ENCODE peak calls at places on chromosomes 16 and 17, in ten cellular contexts. Q, O, W, D, C, V, P, F, E and I are unnamed samples.
A peak's percentile ranks its signal among the peaks of the same experiment; 100 is the strongest.

GRCh38 chr17:41784207-41784744 is 2.2 kb downstream of the JUP start:
- DNase-seq in Q (peak; percentile 74), W (peak; percentile 43), C (peak; percentile 66), O (no peak), E (peak; percentile 60), D (peak; percentile 82), P (no peak), F (peak; percentile 72), V (no peak), I (peak; percentile 70)

GRCh38 chr17:61387511-61388305 is 11.9 kb upstream of the TBX2 start:
- DNase-seq in O (no peak), E (no peak), F (no peak), V (no peak), C (no peak), P (no peak), Q (no peak), W (no peak), D (no peak), I (no peak)

GRCh38 chr16:81335669-81336068 is 20.9 kb downstream of the GAN start:
- DNase-seq in E (no peak), F (no peak), V (no peak), O (no peak), D (no peak), C (no peak), Q (no peak), W (no peak), P (no peak), I (peak; percentile 23)

GRCh38 chr16:11401161-11402050 is 56.1 kb downstream of the RMI2 start:
- DNase-seq in V (no peak), E (no peak), P (no peak), D (no peak), W (peak; percentile 3), F (peak; percentile 73), O (no peak), C (peak; percentile 33), Q (no peak), I (no peak)

GRCh38 chr16:30112197-30113030 is 923 bp downstream of the GDPD3 start:
- DNase-seq in D (no peak), W (peak; percentile 78), E (peak; percentile 83), O (peak; percentile 57), P (no peak), V (no peak), F (peak; percentile 62), C (no peak), Q (peak; percentile 74), I (peak; percentile 76)

GRCh38 chr17:59565959-59566324 is 532 bp downstream of the DHX40 start:
- DNase-seq in P (no peak), O (peak; percentile 63), W (peak; percentile 74), Q (peak; percentile 80), V (peak; percentile 49), C (peak; percentile 41), D (peak; percentile 77), E (peak; percentile 75), F (peak; percentile 36), I (peak; percentile 73)

GRCh38 chr16:20726661-20727060 is 15.0 kb downstream of the THUMPD1 start:
- DNase-seq in W (no peak), D (no peak), O (no peak), C (no peak), Q (no peak), E (no peak), V (no peak), P (no peak), F (no peak), I (no peak)

GRCh38 chr16:9136596-9136995 is 45.2 kb downstream of the HAPSTR1 start:
- DNase-seq in Q (no peak), W (no peak), O (no peak), P (no peak), V (no peak), C (no peak), D (no peak), F (no peak), E (no peak), I (no peak)

GRCh38 chr16:23216658-23217246 is 34.2 kb downstream of the SCNN1G start:
- DNase-seq in P (no peak), W (no peak), C (no peak), O (no peak), D (no peak), V (no peak), F (no peak), E (no peak), Q (no peak), I (no peak)

GRCh38 chr17:27354491-27355081 is 60.7 kb downstream of the WSB1 start:
- DNase-seq in C (no peak), W (no peak), P (no peak), V (no peak), D (no peak), Q (peak; percentile 22), E (no peak), O (no peak), F (no peak), I (no peak)

DNA sequence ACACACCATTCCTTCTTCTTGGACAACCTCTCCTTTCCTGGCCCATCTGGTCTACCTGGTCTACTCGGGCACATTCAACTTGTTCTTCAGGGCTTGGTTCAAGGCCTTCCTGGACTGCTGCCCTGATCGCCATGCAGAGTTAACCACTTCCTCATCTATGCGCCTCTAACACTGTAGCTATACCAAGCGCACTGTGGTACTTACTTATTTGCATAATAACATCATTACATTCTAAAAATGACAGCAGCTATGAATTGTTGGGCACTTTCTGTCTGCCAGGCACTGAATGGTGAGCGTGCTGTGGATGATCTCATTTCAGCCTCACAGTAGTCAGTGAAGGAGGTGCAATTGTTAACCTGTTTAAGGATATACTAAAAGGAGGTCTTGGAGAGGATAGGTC is 66.9 kb upstream of the SDK2 start:
- DNase-seq in C (no peak), P (no peak), V (no peak), W (no peak), E (no peak), O (no peak), Q (no peak), D (no peak), F (no peak), I (peak; percentile 24)
- TF ChIP-seq CTCF in C (no peak), P (no peak), V (no peak), W (no peak), E (no peak), O (no peak), Q (no peak), D (no peak), F (no peak), I (no peak)

GRCh38 chr17:39737761-39738567 is at the start of gene GRB7:
- DNase-seq in W (no peak), D (no peak), F (no peak), O (no peak), Q (no peak), V (no peak), P (no peak), C (no peak), E (peak; percentile 93), I (no peak)
- TF ChIP-seq CTCF in W (no peak), D (no peak), F (no peak), O (no peak), Q (no peak), V (no peak), P (no peak), C (no peak), E (no peak), I (no peak)

GRCh38 chr17:44005865-44006580 is 1.6 kb downstream of the NAGS start:
- DNase-seq in E (peak; percentile 75), Q (peak; percentile 38), C (no peak), D (no peak), F (no peak), P (no peak), O (no peak), W (peak; percentile 68), V (no peak), I (peak; percentile 60)
- TF ChIP-seq CTCF in E (no peak), Q (peak; percentile 35), C (no peak), D (peak; percentile 38), F (peak; percentile 13), P (no peak), O (no peak), W (peak; percentile 23), V (peak; percentile 7), I (peak; percentile 33)

DNA sequence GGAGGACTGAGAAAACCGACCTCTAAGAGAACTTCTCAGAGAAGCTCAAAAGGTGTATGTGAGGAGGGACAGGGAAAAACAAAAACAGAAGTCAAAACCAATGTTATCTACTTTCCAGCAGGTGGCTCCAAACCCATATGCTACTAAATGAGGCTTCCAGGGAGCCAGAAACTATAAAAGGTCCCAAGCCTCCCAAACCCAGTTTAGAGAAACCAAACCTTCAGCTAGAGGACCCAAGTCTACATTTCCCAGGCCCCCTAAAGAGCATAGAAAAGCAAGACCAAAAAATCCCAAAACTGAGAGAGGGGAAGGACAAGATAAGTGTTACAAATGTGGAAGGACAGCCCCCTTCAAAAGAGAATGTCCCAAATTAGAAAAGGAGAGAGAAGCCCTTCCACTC is 3.7 kb downstream of the HPR start:
- DNase-seq in C (peak; percentile 16), F (no peak), P (no peak), D (no peak), W (no peak), Q (peak; percentile 62), V (peak; percentile 16), O (no peak), E (no peak), I (peak; percentile 50)
- TF ChIP-seq CTCF in C (peak; percentile 64), F (peak; percentile 54), P (peak; percentile 52), D (peak; percentile 68), W (peak; percentile 74), Q (peak; percentile 71), V (peak; percentile 66), O (peak; percentile 41), E (peak; percentile 41), I (peak; percentile 69)

DNA sequence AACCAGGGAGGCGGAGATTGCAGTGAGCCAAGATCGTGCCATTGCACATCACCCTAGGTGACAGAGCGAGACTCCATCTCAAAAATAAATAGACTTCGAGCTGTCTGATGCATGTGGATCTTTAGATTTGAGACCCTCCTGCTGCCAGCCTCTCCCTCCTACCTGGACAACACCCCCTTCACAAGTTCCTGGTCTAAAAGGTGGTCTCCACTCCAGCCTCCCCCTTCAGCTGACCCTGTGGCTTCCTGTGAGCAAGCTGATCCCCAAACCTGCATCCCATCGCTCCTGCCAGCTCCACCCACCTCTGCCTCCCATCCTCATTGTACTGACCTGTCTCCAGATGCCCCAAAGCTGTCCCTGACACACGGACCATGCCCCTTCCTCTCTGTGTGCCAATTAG is 27.1 kb upstream of the FAAP100 start:
- DNase-seq in W (no peak), P (no peak), V (no peak), C (no peak), O (no peak), Q (no peak), E (no peak), D (no peak), F (peak; percentile 2), I (no peak)
- TF ChIP-seq CTCF in W (no peak), P (no peak), V (no peak), C (no peak), O (no peak), Q (no peak), E (no peak), D (no peak), F (no peak), I (no peak)

GRCh38 chr16:73183678-73184092 is 135.8 kb upstream of the ZFHX3 start:
- DNase-seq in P (no peak), D (no peak), C (no peak), Q (peak; percentile 39), F (no peak), W (peak; percentile 71), O (no peak), V (no peak), E (no peak), I (no peak)
- TF ChIP-seq CTCF in P (no peak), D (no peak), C (no peak), Q (peak; percentile 33), F (no peak), W (peak; percentile 52), O (no peak), V (no peak), E (no peak), I (no peak)

GRCh38 chr16:15827709-15828343 is 29.0 kb downstream of the MYH11 start:
- DNase-seq in V (no peak), F (no peak), C (no peak), Q (no peak), P (no peak), D (no peak), O (no peak), W (no peak), E (no peak), I (no peak)
- TF ChIP-seq CTCF in V (no peak), F (no peak), C (no peak), Q (no peak), P (no peak), D (no peak), O (no peak), W (no peak), E (no peak), I (no peak)